ENCODE peak calls at places on chromosomes 6 and 20, in nine cellular contexts. One of them, this sample, is unnamed.
A peak's percentile ranks its signal among the peaks of the same experiment; 100 is the strongest.

GRCh38 chr6:6629416-6629815 is 40.9 kb downstream of the LY86 start:
- DNase-seq in A549: peak; percentile 9
- DNase-seq in CD8-positive, alpha-beta T cell: no peak
- DNase-seq in uterus: no peak
- DNase-seq in K562: no peak
- DNase-seq in Caco-2: no peak
- DNase-seq in BE2C: no peak
- DNase-seq in epithelial cell of esophagus: no peak
- DNase-seq in thyroid gland: no peak
- DNase-seq in this sample: no peak

GRCh38 chr20:58627212-58628072 is 23.6 kb upstream of the STX16 start:
- DNase-seq in epithelial cell of esophagus: no peak
- DNase-seq in uterus: no peak
- DNase-seq in CD8-positive, alpha-beta T cell: peak; percentile 32
- DNase-seq in K562: no peak
- DNase-seq in A549: no peak
- DNase-seq in Caco-2: no peak
- DNase-seq in BE2C: no peak
- DNase-seq in thyroid gland: no peak
- DNase-seq in this sample: no peak

GRCh38 chr6:99602519-99603420 is 3.9 kb upstream of the PRDM13 start:
- DNase-seq in thyroid gland: no peak
- DNase-seq in CD8-positive, alpha-beta T cell: no peak
- DNase-seq in Caco-2: no peak
- DNase-seq in epithelial cell of esophagus: no peak
- DNase-seq in BE2C: no peak
- DNase-seq in K562: no peak
- DNase-seq in A549: no peak
- DNase-seq in uterus: no peak
- DNase-seq in this sample: no peak

GRCh38 chr20:50367739-50368375 is 142.3 kb upstream of the PTPN1 start:
- DNase-seq in epithelial cell of esophagus: no peak
- DNase-seq in thyroid gland: no peak
- DNase-seq in Caco-2: no peak
- DNase-seq in CD8-positive, alpha-beta T cell: no peak
- DNase-seq in uterus: no peak
- DNase-seq in K562: no peak
- DNase-seq in A549: no peak
- DNase-seq in BE2C: no peak
- DNase-seq in this sample: no peak

GRCh38 chr6:144647971-144648651 is 363.0 kb downstream of the UTRN start:
- DNase-seq in thyroid gland: no peak
- DNase-seq in K562: no peak
- DNase-seq in epithelial cell of esophagus: no peak
- DNase-seq in uterus: no peak
- DNase-seq in Caco-2: no peak
- DNase-seq in BE2C: peak; percentile 20
- DNase-seq in CD8-positive, alpha-beta T cell: no peak
- DNase-seq in A549: no peak
- DNase-seq in this sample: no peak

GRCh38 chr6:4848382-4849068 is 72.3 kb downstream of the CDYL start:
- DNase-seq in thyroid gland: no peak
- DNase-seq in CD8-positive, alpha-beta T cell: no peak
- DNase-seq in uterus: no peak
- DNase-seq in K562: peak; percentile 49
- DNase-seq in Caco-2: peak; percentile 71
- DNase-seq in BE2C: no peak
- DNase-seq in A549: peak; percentile 16
- DNase-seq in epithelial cell of esophagus: no peak
- DNase-seq in this sample: peak; percentile 8

GRCh38 chr6:16372029-16372776 is 133.8 kb downstream of the GMPR start:
- DNase-seq in CD8-positive, alpha-beta T cell: no peak
- DNase-seq in Caco-2: no peak
- DNase-seq in A549: no peak
- DNase-seq in thyroid gland: no peak
- DNase-seq in uterus: no peak
- DNase-seq in BE2C: no peak
- DNase-seq in epithelial cell of esophagus: no peak
- DNase-seq in K562: no peak
- DNase-seq in this sample: no peak

GRCh38 chr6:9412951-9413559 is 977.7 kb upstream of the SLC35B3 start:
- DNase-seq in thyroid gland: peak; percentile 44
- DNase-seq in CD8-positive, alpha-beta T cell: no peak
- DNase-seq in Caco-2: peak; percentile 56
- DNase-seq in epithelial cell of esophagus: peak; percentile 60
- DNase-seq in uterus: no peak
- DNase-seq in K562: no peak
- DNase-seq in A549: peak; percentile 25
- DNase-seq in BE2C: peak; percentile 31
- DNase-seq in this sample: no peak

DNA sequence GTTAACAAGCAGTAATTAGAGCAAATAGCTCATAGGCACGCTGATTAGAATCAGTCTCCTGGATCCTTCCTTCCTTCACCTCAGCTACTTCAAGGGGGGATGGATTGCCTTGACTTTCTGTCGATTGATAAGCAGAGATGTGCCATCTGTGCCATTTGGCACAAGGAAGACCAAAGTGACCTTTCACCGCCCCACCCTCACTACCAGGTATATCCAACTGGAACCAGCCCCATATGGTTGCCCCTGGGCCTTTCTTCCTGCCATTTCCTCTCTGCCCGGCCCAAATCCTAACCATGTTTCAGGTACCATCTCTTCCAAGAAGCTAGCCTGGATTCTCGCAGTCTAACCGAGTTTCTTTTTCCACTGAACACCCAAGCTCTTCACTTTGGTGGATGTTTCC is 8.7 kb upstream of the CPNE5 start:
- DNase-seq in CD8-positive, alpha-beta T cell: no peak
- DNase-seq in uterus: no peak
- DNase-seq in BE2C: no peak
- DNase-seq in Caco-2: no peak
- DNase-seq in thyroid gland: no peak
- DNase-seq in K562: no peak
- DNase-seq in epithelial cell of esophagus: no peak
- DNase-seq in A549: no peak
- DNase-seq in this sample: no peak
- H3K4me3 ChIP-seq in CD8-positive, alpha-beta T cell: no peak overlapping the region
- H3K4me3 ChIP-seq in uterus: no peak overlapping the region
- H3K4me3 ChIP-seq in BE2C: no peak overlapping the region
- H3K4me3 ChIP-seq in Caco-2: no peak overlapping the region
- H3K4me3 ChIP-seq in thyroid gland: no peak overlapping the region
- H3K4me3 ChIP-seq in K562: no peak overlapping the region
- H3K4me3 ChIP-seq in epithelial cell of esophagus: no peak overlapping the region
- H3K4me3 ChIP-seq in A549: no peak overlapping the region
- H3K4me3 ChIP-seq in this sample: no peak overlapping the region

GRCh38 chr6:125991653-125992052 is 5.3 kb downstream of the TRMT11 start:
- DNase-seq in BE2C: no peak
- DNase-seq in epithelial cell of esophagus: no peak
- DNase-seq in CD8-positive, alpha-beta T cell: no peak
- DNase-seq in Caco-2: no peak
- DNase-seq in K562: no peak
- DNase-seq in thyroid gland: no peak
- DNase-seq in A549: no peak
- DNase-seq in uterus: no peak
- DNase-seq in this sample: peak; percentile 56
- TF ChIP-seq CTCF in BE2C: no peak
- TF ChIP-seq CTCF in epithelial cell of esophagus: no peak
- TF ChIP-seq CTCF in CD8-positive, alpha-beta T cell: no peak
- TF ChIP-seq CTCF in Caco-2: no peak
- TF ChIP-seq CTCF in K562: no peak
- TF ChIP-seq CTCF in thyroid gland: no peak
- TF ChIP-seq CTCF in A549: no peak
- TF ChIP-seq CTCF in uterus: no peak
- TF ChIP-seq CTCF in this sample: no peak

DNA sequence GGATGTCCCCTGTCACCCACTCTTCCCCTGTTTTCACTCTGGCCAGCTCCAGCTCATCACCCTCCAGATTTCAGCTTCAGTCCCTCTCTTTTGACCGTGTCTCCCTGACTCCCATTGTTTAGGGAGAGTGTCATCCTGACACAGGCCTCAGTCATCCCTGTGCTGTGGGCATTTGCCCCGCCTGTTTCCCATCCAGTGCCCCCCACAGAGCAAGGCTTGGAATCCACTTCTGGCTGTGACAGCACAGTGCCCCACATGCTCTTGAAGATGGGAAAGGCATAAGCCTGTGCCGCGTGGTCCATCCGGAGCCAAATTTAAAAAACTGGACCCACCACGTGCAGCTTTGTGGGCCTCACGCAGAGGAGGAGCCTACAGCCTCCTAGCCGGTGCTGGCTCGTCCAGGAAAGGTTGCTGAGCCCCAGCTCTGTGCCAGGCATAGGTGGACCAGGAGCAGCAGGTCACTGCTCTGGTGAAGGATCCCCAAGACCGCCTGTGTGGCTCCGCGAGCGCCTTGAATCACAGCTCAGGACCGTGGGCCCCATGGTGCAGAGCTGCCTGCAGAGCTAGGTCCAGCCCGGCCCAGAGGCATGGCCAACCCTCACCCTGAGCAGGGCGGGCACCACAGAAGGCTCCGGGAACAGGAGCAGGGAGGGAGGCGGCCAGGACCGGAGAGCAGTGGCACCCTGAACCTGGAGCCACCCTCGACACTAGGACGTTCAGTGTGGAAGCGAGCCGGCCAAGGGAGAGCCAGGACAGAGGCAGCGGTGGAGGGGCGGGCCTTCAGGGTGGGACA is 172.8 kb downstream of the CDH4 start:
- DNase-seq in epithelial cell of esophagus: no peak
- DNase-seq in A549: no peak
- DNase-seq in BE2C: no peak
- DNase-seq in K562: no peak
- DNase-seq in thyroid gland: no peak
- DNase-seq in uterus: no peak
- DNase-seq in CD8-positive, alpha-beta T cell: no peak
- DNase-seq in Caco-2: no peak
- DNase-seq in this sample: no peak
- H3K4me3 ChIP-seq in epithelial cell of esophagus: no peak overlapping the region
- H3K4me3 ChIP-seq in A549: no peak overlapping the region
- H3K4me3 ChIP-seq in BE2C: no peak overlapping the region
- H3K4me3 ChIP-seq in K562: no peak overlapping the region
- H3K4me3 ChIP-seq in thyroid gland: no peak overlapping the region
- H3K4me3 ChIP-seq in uterus: no peak overlapping the region
- H3K4me3 ChIP-seq in CD8-positive, alpha-beta T cell: no peak overlapping the region
- H3K4me3 ChIP-seq in Caco-2: no peak overlapping the region
- H3K4me3 ChIP-seq in this sample: no peak overlapping the region

DNA sequence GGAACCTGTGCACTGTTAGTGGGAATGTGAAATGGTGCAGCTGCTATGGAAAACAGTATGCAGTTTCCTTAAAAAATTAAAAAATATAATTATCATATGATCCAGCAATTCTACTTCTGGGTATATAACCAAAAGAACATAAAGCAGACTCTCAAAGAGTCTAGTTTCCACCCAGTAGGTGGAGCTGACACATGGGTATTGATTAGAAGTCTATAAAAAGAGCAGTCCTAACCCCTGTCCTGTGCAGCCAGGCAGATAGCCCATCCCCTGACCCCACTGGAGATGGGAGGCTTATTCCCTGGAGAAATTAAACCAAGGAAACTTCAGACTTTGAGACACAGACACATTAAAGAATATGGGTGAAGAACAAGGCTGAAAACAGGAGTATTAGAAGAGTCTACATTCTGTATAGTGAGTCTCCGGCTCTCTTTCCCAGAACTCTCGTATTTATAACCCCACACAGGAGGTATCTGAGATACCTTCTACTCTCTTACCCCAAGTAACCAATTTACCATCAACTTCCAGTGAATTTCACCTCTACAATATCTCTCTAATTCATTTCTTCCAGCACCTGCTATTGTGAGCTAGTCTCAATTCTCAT is 92.3 kb downstream of the SEL1L2 start:
- DNase-seq in K562: peak; percentile 15
- DNase-seq in Caco-2: no peak
- DNase-seq in epithelial cell of esophagus: no peak
- DNase-seq in A549: no peak
- DNase-seq in uterus: no peak
- DNase-seq in CD8-positive, alpha-beta T cell: no peak
- DNase-seq in thyroid gland: no peak
- DNase-seq in BE2C: no peak
- DNase-seq in this sample: no peak
- TF ChIP-seq CTCF in K562: peak; percentile 47
- TF ChIP-seq CTCF in Caco-2: peak; percentile 43
- TF ChIP-seq CTCF in epithelial cell of esophagus: no peak
- TF ChIP-seq CTCF in A549: no peak
- TF ChIP-seq CTCF in uterus: no peak
- TF ChIP-seq CTCF in CD8-positive, alpha-beta T cell: no peak
- TF ChIP-seq CTCF in thyroid gland: no peak
- TF ChIP-seq CTCF in BE2C: peak; percentile 22
- TF ChIP-seq CTCF in this sample: peak; percentile 41

DNA sequence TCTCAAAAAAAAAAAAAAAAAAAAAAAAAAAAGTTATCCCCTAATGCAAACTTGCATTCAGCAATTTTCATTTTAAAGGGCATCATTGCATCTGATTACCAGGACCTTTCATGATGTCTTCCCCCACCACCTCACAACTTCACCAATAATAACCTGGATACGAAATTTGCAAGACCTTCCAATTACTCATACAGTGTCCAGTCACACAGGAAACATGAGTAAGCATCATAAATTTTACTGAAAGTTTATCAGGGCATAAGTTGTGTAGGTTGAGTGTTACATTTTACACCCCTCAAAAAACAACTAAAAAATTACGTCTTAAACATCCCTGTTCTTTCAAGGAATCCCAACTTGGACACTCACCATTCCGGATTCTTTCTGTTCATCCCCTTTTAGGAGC is 79.1 kb upstream of the ANKEF1 start:
- DNase-seq in epithelial cell of esophagus: peak; percentile 64
- DNase-seq in CD8-positive, alpha-beta T cell: no peak
- DNase-seq in Caco-2: no peak
- DNase-seq in uterus: no peak
- DNase-seq in thyroid gland: no peak
- DNase-seq in A549: peak; percentile 17
- DNase-seq in K562: no peak
- DNase-seq in BE2C: no peak
- DNase-seq in this sample: no peak
- H3K4me3 ChIP-seq in epithelial cell of esophagus: no peak overlapping the region
- H3K4me3 ChIP-seq in CD8-positive, alpha-beta T cell: no peak overlapping the region
- H3K4me3 ChIP-seq in Caco-2: no peak overlapping the region
- H3K4me3 ChIP-seq in uterus: no peak overlapping the region
- H3K4me3 ChIP-seq in thyroid gland: no peak overlapping the region
- H3K4me3 ChIP-seq in A549: no peak overlapping the region
- H3K4me3 ChIP-seq in K562: no peak overlapping the region
- H3K4me3 ChIP-seq in BE2C: no peak overlapping the region
- H3K4me3 ChIP-seq in this sample: no peak overlapping the region

DNA sequence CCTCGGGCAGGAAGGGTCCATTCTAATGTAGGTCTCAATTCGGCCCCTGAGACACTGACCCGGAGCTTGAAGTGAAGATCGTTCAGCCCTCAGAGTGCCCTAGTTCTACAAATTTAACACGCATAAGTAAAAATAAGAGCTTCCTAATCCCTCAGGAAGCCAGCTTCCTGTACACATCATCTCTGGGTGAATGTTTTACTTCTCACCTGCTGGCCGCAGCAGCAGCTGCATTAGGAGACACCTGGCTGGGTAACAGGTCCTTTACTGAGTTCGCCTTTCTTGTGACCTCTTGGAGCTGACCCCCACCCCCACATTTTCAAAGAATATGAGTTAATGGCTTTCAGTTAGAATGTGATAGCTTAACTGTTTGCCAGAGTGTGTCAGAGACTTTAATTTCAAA is 165.0 kb downstream of the SMOC2 start:
- DNase-seq in K562: no peak
- DNase-seq in thyroid gland: no peak
- DNase-seq in CD8-positive, alpha-beta T cell: no peak
- DNase-seq in uterus: no peak
- DNase-seq in epithelial cell of esophagus: peak; percentile 19
- DNase-seq in BE2C: no peak
- DNase-seq in A549: no peak
- DNase-seq in Caco-2: no peak
- DNase-seq in this sample: no peak
- TF ChIP-seq CTCF in K562: no peak
- TF ChIP-seq CTCF in thyroid gland: no peak
- TF ChIP-seq CTCF in CD8-positive, alpha-beta T cell: no peak
- TF ChIP-seq CTCF in uterus: no peak
- TF ChIP-seq CTCF in epithelial cell of esophagus: peak; percentile 29
- TF ChIP-seq CTCF in BE2C: no peak
- TF ChIP-seq CTCF in A549: no peak
- TF ChIP-seq CTCF in Caco-2: peak; percentile 17
- TF ChIP-seq CTCF in this sample: no peak